ENCODE peak calls at places on chromosome 3, in six cellular contexts. D is cardiac muscle cell; U is psoas muscle; X is lower lobe of right lung; M is CD8-positive, alpha-beta memory T cell; R is neural progenitor cell. J is an unnamed sample.

GRCh38 chr3:159486580-159486979 is 502.1 kb upstream of the IL12A start:
- DNase-seq in D (peak; percentile 7), U (no peak), X (no peak), M (no peak), R (peak; percentile 32), J (no peak)

GRCh38 chr3:159837725-159838124 is 150.9 kb upstream of the IL12A start:
- DNase-seq in D (no peak), U (no peak), X (no peak), M (no peak), R (peak; percentile 41), J (no peak)

GRCh38 chr3:141489184-141489583 is 2.4 kb downstream of the RASA2 start:
- DNase-seq in D (no peak), U (no peak), X (no peak), M (no peak), R (no peak), J (peak; percentile 14)

GRCh38 chr3:53282581-53282980 is 26.8 kb upstream of the TKT start:
- DNase-seq in D (no peak), U (no peak), X (no peak), M (no peak), R (no peak), J (no peak)

GRCh38 chr3:39178553-39178952 is 13.8 kb downstream of the XIRP1 start:
- DNase-seq in D (peak; percentile 45), U (no peak), X (no peak), M (no peak), R (no peak), J (no peak)

GRCh38 chr3:123792473-123793201 is 91.5 kb downstream of the MYLK start:
- DNase-seq in D (no peak), U (no peak), X (no peak), M (no peak), R (no peak), J (no peak)

GRCh38 chr3:67377299-67377698 is 277.1 kb downstream of the SUCLG2 start:
- DNase-seq in D (no peak), U (no peak), X (no peak), M (no peak), R (no peak), J (no peak)

GRCh38 chr3:192566706-192567290 is 160.5 kb downstream of the FGF12 start:
- DNase-seq in D (peak; percentile 92), U (peak; percentile 40), X (peak; percentile 60), M (peak; percentile 15), R (peak; percentile 80), J (peak; percentile 73)

GRCh38 chr3:105254154-105254553 is 112.6 kb upstream of the ALCAM start:
- DNase-seq in D (no peak), U (no peak), X (no peak), M (no peak), R (no peak), J (no peak)

DNA sequence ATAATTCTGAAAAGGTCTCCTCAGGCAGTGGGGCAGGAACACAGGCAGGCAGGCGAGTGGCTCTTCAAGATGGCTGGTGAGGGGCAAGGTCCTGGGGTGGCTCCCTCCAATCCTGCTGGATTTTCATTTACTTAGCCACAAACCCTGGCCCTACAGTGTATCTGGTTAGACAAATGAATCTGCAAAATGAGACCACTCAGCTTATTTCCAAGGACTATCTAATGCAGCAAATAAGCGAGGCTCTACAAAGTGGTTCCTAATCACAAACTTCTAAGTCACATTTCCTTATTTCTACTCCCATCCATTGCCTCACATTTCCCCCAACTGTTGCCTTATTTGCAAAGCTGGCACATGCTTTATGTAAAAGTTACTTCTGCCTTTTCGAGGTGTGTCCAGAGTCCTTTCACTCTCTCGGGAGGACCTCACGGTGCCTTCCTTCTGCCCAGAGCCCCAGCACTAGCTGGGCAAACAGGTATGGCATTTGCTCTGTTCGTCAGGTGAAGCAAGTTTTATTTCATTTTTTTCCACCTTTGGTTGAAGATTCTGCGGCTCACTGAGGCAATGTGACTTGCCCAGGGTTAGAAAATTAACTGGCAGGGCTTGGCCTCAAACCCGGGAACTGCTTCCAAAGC is 40.4 kb downstream of the CCDC12 start:
- DNase-seq in D (peak; percentile 24), U (no peak), X (peak; percentile 49), M (no peak), R (no peak), J (no peak)
- H3K4me1 ChIP-seq in D (peaks cover 66% of the 10 kb centered on the region), U (peaks cover 81% of the 10 kb centered on the region), X (peaks cover 82% of the 10 kb centered on the region), M (peaks cover 36% of the 10 kb centered on the region), R (peaks cover 3% of the 10 kb centered on the region), J (peaks cover 77% of the 10 kb centered on the region)

GRCh38 chr3:190014940-190015339 is 105.8 kb downstream of the P3H2 start:
- DNase-seq in D (no peak), U (no peak), X (no peak), M (no peak), R (no peak), J (no peak)
- H3K4me1 ChIP-seq in D (peaks cover 63% of the 10 kb centered on the region), U (no peaks in the 10 kb centered on the region), X (no peaks in the 10 kb centered on the region), M (no peaks in the 10 kb centered on the region), R (peaks cover 11% of the 10 kb centered on the region), J (no peaks in the 10 kb centered on the region)

DNA sequence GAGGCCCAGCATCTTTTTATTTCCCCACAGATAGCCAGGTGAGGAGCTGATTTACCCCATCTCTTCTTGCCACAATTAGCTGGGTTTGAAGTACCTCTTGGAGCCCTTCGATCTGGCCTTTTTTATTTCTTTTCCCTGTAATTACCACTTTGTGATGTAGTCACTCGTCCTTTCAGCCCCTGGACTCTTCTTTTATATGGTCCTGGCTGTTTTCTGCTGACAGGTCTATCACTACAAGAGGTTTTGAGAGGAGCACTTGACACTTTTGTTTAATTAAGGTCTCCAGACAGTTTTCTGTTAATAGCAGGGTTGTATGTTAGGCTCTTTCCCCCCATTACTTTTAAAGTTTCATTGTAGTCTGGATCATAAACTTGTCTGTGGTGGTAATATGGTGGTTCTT is 11.8 kb downstream of the ATXN7 start:
- DNase-seq in D (no peak), U (no peak), X (no peak), M (no peak), R (no peak), J (no peak)
- H3K4me1 ChIP-seq in D (peaks cover 23% of the 10 kb centered on the region), U (peaks cover 57% of the 10 kb centered on the region), X (peaks cover 12% of the 10 kb centered on the region), M (peaks cover 24% of the 10 kb centered on the region), R (peaks cover 30% of the 10 kb centered on the region), J (peaks cover 48% of the 10 kb centered on the region)

GRCh38 chr3:45549961-45550360 is 44.6 kb upstream of the LIMD1 start:
- DNase-seq in D (no peak), U (no peak), X (no peak), M (no peak), R (no peak), J (no peak)
- H3K4me1 ChIP-seq in D (peaks cover 36% of the 10 kb centered on the region), U (peaks cover 83% of the 10 kb centered on the region), X (peaks cover 80% of the 10 kb centered on the region), M (peaks cover 4% of the 10 kb centered on the region), R (no peaks in the 10 kb centered on the region), J (peaks cover 29% of the 10 kb centered on the region)

GRCh38 chr3:37903734-37904133 is 42.1 kb downstream of the CTDSPL start:
- DNase-seq in D (no peak), U (no peak), X (no peak), M (no peak), R (no peak), J (no peak)

GRCh38 chr3:37901721-37902120 is 40.0 kb downstream of the CTDSPL start:
- DNase-seq in D (no peak), U (no peak), X (no peak), M (no peak), R (no peak), J (no peak)

GRCh38 chr3:37904614-37905047 is 43.0 kb downstream of the CTDSPL start:
- DNase-seq in D (peak; percentile 69), U (no peak), X (no peak), M (no peak), R (peak; percentile 39), J (no peak)

GRCh38 chr3:37903320-37903719 is 41.6 kb downstream of the CTDSPL start:
- DNase-seq in D (no peak), U (no peak), X (no peak), M (no peak), R (no peak), J (no peak)

DNA sequence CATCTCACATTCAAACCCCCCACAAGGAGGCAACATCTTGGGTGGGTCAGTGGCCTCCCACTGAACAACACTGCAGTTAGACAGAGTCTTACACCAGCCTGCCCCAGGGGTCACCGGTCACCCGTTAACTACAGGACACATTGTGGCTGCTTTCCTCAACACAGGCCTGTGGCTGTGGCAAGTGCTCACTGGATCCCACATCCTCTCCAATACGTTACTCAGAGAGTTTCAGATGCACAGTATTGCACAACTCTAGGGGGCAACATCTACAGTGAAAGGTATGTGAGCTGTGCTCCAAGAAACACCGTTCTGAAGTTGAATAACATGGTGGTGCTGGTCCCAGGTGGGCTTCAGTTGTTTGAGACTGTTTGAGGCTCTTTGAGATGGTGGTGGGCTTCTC is 41.0 kb downstream of the CTDSPL start:
- DNase-seq in D (no peak), U (no peak), X (no peak), M (no peak), R (no peak), J (no peak)
- H3K4me1 ChIP-seq in D (peaks cover 30% of the 10 kb centered on the region), U (peaks cover 16% of the 10 kb centered on the region), X (peaks cover 53% of the 10 kb centered on the region), M (peaks cover 13% of the 10 kb centered on the region), R (peaks cover 33% of the 10 kb centered on the region), J (peaks cover 44% of the 10 kb centered on the region)

GRCh38 chr3:18428036-18428435 is 2.9 kb upstream of the SATB1 start:
- DNase-seq in D (no peak), U (no peak), X (no peak), M (no peak), R (peak; percentile 19), J (no peak)
- H3K4me1 ChIP-seq in D (no peaks in the 10 kb centered on the region), U (no peaks in the 10 kb centered on the region), X (peaks cover 13% of the 10 kb centered on the region), M (peaks cover 56% of the 10 kb centered on the region), R (peaks cover 11% of the 10 kb centered on the region), J (peaks cover 19% of the 10 kb centered on the region)

GRCh38 chr3:107249132-107249531 is 128.1 kb upstream of the CCDC54 start:
- DNase-seq in D (no peak), U (no peak), X (no peak), M (no peak), R (no peak), J (no peak)
- H3K4me1 ChIP-seq in D (no peaks in the 10 kb centered on the region), U (no peaks in the 10 kb centered on the region), X (no peaks in the 10 kb centered on the region), M (no peaks in the 10 kb centered on the region), R (no peaks in the 10 kb centered on the region), J (no peaks in the 10 kb centered on the region)

GRCh38 chr3:170724599-170724998 is 138.7 kb upstream of the SLC7A14 start:
- DNase-seq in D (peak; percentile 83), U (peak; percentile 45), X (no peak), M (no peak), R (no peak), J (no peak)

GRCh38 chr3:170718848-170719247 is 133.0 kb upstream of the SLC7A14 start:
- DNase-seq in D (no peak), U (no peak), X (no peak), M (no peak), R (no peak), J (no peak)

GRCh38 chr3:170719300-170719699 is 133.4 kb upstream of the SLC7A14 start:
- DNase-seq in D (no peak), U (no peak), X (no peak), M (no peak), R (no peak), J (no peak)

GRCh38 chr3:170725285-170725731 is 139.4 kb upstream of the SLC7A14 start:
- DNase-seq in D (peak; percentile 80), U (no peak), X (no peak), M (no peak), R (no peak), J (no peak)

DNA sequence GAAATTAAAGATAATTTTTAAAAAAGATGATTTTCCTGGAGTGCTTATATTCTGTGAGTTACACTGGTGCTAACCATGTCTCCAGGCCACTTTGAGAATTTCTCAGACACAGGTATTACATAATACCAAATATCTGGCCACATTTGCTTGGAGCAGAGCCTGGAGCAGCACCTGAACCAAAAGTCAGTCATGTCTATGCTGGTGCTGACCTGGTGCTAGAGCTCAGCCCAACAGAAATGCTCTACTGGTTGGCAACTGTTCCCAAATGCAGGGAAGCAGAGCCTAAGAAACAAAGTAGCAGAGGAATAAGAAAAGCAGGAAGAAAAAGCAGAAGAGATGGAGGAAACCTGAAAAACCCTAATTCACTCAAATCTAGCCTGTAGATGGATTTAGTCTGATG is 135.7 kb upstream of the SLC7A14 start:
- DNase-seq in D (no peak), U (no peak), X (no peak), M (no peak), R (no peak), J (no peak)
- H3K4me1 ChIP-seq in D (no peaks in the 10 kb centered on the region), U (no peaks in the 10 kb centered on the region), X (no peaks in the 10 kb centered on the region), M (no peaks in the 10 kb centered on the region), R (no peaks in the 10 kb centered on the region), J (no peaks in the 10 kb centered on the region)

GRCh38 chr3:48507256-48508061 is 3.5 kb upstream of the SHISA5 start:
- DNase-seq in D (peak; percentile 56), U (peak; percentile 61), X (peak; percentile 65), M (peak; percentile 60), R (peak; percentile 85), J (peak; percentile 78)
- H3K4me1 ChIP-seq in D (no peaks in the 10 kb centered on the region), U (peaks cover 15% of the 10 kb centered on the region), X (peaks cover 31% of the 10 kb centered on the region), M (peaks cover 38% of the 10 kb centered on the region), R (peaks cover 14% of the 10 kb centered on the region), J (no peaks in the 10 kb centered on the region)